ENCODE peak calls at places on chromosome 15, in five cellular contexts. I, U, W, B and L are unnamed samples.

GRCh38 chr15:92324036-92324963 is 69.4 kb upstream of the ST8SIA2 start:
- DNase-seq in I (no peak), U (no peak), W (no peak), B (no peak), L (no peak)

GRCh38 chr15:56272474-56272873 is 28.8 kb upstream of the RFX7 start:
- DNase-seq in I (no peak), U (peak; percentile 9), W (no peak), B (no peak), L (no peak)

GRCh38 chr15:49589030-49589429 is 31.6 kb downstream of the FAM227B start:
- DNase-seq in I (no peak), U (no peak), W (no peak), B (peak; percentile 0), L (no peak)

GRCh38 chr15:70160267-70160666 is 62.5 kb upstream of the TLE3 start:
- DNase-seq in I (no peak), U (peak; percentile 79), W (no peak), B (no peak), L (no peak)

GRCh38 chr15:67607959-67608605 is 65.6 kb downstream of the MAP2K5 start:
- DNase-seq in I (no peak), U (no peak), W (no peak), B (no peak), L (no peak)

GRCh38 chr15:58348095-58348812 is 83.5 kb upstream of the LIPC start:
- DNase-seq in I (no peak), U (no peak), W (no peak), B (no peak), L (no peak)

GRCh38 chr15:78353093-78353492 is 12.9 kb downstream of the CRABP1 start:
- DNase-seq in I (no peak), U (no peak), W (no peak), B (peak; percentile 5), L (no peak)

GRCh38 chr15:37087050-37087691 is 13.2 kb downstream of the MEIS2 start:
- DNase-seq in I (peak; percentile 74), U (no peak), W (no peak), B (no peak), L (no peak)

GRCh38 chr15:66999601-67000000 is 65.8 kb upstream of the SMAD3 start:
- DNase-seq in I (no peak), U (no peak), W (no peak), B (no peak), L (no peak)

GRCh38 chr15:38648116-38648843 is 83.7 kb upstream of the RASGRP1 start:
- DNase-seq in I (peak; percentile 89), U (no peak), W (no peak), B (peak; percentile 4), L (no peak)

GRCh38 chr15:93614446-93615104 is 525.6 kb upstream of the RGMA start:
- DNase-seq in I (no peak), U (no peak), W (no peak), B (no peak), L (no peak)

GRCh38 chr15:84143753-84144314 is 91.7 kb upstream of the GOLGA6L4 start:
- DNase-seq in I (no peak), U (no peak), W (no peak), B (no peak), L (no peak)

GRCh38 chr15:65363306-65363705 is 14.5 kb downstream of the IGDCC3 start:
- DNase-seq in I (no peak), U (no peak), W (no peak), B (no peak), L (no peak)

GRCh38 chr15:41954036-41954435 is 18.3 kb downstream of the EHD4 start:
- DNase-seq in I (no peak), U (no peak), W (no peak), B (no peak), L (no peak)

GRCh38 chr15:31362121-31362520 is 35.5 kb downstream of the KLF13 start:
- DNase-seq in I (no peak), U (no peak), W (no peak), B (no peak), L (no peak)